ENCODE peak calls at places on chromosomes 5 and 9, in four cellular contexts. Q, L, J and N are unnamed samples.

GRCh38 chr5:157431544-157432200 is 28.3 kb upstream of the NIPAL4 start:
- DNase-seq in L (peak; percentile 34), J (peak; percentile 35), Q (no peak), N (peak; percentile 38)

GRCh38 chr5:96648598-96648997 is 13.6 kb upstream of the CAST start:
- DNase-seq in L (no peak), Q (no peak), J (no peak), N (no peak)

GRCh38 chr5:150428106-150428876 is 15.6 kb upstream of the CD74 start:
- DNase-seq in L (peak; percentile 83), Q (peak; percentile 59), J (no peak), N (no peak)

GRCh38 chr9:117073071-117073470 is 341.8 kb downstream of the ASTN2 start:
- DNase-seq in J (no peak), L (no peak), Q (no peak), N (no peak)

GRCh38 chr5:173325091-173325698 is 3.0 kb downstream of the STC2 start:
- DNase-seq in Q (no peak), L (no peak), J (no peak), N (no peak)

GRCh38 chr5:64273276-64273675 is 107.6 kb downstream of the RNF180 start:
- DNase-seq in J (no peak), L (no peak), Q (no peak), N (no peak)

GRCh38 chr5:124330595-124330994 is 415.8 kb downstream of the ZNF608 start:
- DNase-seq in Q (no peak), J (no peak), L (no peak), N (no peak)

GRCh38 chr5:41193462-41194166 is 19.7 kb downstream of the C6 start:
- DNase-seq in Q (no peak), J (no peak), L (peak; percentile 58), N (no peak)

GRCh38 chr9:30103647-30104394 is 2280.6 kb upstream of the ACO1 start:
- DNase-seq in Q (no peak), L (no peak), J (no peak), N (no peak)

GRCh38 chr5:180555168-180555921 is 36.0 kb downstream of the SCGB3A1 start:
- DNase-seq in Q (peak; percentile 69), L (no peak), J (no peak), N (no peak)
- TF ChIP-seq ZBTB33 in Q (peak; percentile 45), L (no peak), J (no peak), N (no peak)

DNA sequence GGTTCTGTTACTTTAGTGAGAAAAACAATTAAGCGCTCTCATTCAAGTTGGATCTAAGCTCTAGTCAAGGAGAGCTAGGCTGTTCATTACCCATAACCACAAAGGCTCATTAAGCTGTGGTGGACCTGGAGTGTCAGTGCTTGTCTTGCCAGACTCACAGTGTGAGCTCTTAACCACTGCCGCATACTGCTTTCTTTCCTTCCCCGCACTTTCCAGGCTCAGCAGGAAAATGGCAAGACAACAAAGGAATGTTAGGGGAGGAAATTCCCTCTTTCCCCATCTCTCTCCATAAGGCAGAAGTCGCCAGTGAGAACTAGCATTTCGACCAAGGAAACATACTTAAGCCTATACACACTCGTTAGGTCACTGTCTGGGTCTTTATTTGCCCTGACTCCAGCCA is 467.3 kb downstream of the ENC1 start:
- DNase-seq in L (no peak), Q (no peak), J (no peak), N (no peak)
- TF ChIP-seq POLR2A in L (no peak), Q (no peak), J (no peak), N (no peak)

DNA sequence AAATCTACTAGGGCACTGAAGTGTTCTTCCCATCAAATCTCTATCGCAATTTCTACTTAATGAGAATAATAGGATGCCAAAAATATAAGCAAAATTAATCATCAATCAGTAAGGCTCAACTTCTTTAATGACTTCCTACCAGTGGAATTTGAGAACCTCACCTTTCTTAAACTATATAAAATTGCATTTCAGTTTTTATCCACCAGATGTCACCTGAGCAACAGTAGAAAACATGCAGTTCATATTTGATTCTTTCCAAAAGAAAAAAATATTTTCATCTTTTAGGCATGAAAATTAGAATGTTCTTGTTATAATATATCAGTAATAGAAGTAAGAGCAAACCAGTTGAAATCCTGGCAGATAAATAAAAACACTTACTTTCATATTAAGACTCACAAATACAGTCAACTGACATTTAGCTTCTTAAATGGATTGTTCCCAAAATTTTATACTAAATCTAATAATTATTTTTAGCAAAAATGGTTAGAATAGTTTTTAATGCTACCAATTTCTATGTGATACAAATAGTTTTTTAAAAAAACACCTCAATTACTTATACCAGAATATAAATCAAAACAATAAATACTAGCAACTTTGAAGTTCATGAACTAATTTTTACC is 13.4 kb upstream of the CCDC112 start:
- DNase-seq in L (peak; percentile 26), Q (peak; percentile 12), J (no peak), N (peak; percentile 49)
- TF ChIP-seq ZBTB33 in L (no peak), Q (no peak), J (no peak), N (no peak)

GRCh38 chr5:17118631-17119030 is 98.8 kb upstream of the BASP1 start:
- DNase-seq in J (no peak), L (peak; percentile 16), Q (no peak), N (peak; percentile 70)
- TF ChIP-seq POLR2A in J (no peak), L (no peak), Q (no peak), N (no peak)

DNA sequence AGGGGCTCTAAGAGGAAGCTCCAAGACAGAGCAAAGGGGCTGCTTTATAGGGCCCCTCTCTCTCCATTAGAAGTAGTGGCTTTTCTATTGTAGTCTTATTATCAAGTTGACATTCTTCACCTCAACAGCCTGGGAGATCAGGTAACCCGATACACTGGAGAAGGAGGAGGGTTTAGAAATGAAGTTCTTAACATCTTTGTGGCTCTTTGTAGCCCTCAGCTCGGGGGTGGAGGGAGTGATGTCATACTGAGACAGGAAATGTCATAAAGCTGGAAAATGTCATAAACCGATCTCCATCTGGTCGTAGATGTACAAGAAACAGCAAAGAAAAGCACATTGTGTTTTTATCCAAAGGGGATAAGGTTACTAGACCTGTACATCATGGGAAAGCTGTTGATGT is 17.9 kb downstream of the PDZD2 start:
- DNase-seq in J (no peak), L (no peak), Q (no peak), N (no peak)
- TF ChIP-seq ZBTB33 in J (no peak), L (no peak), Q (no peak), N (no peak)